ENCODE peak calls at places on chromosomes 7 and 10, in four cellular contexts. J is kidney epithelial cell, R is left ventricle myocardium inferior, B is cardiac muscle cell. M is an unnamed sample.

GRCh38 chr7:138978541-138979184 is 2.5 kb downstream of the KIAA1549 start:
- DNase-seq in J (no peak), R (no peak), B (peak), M (no peak)

GRCh38 chr7:21125297-21125696 is 302.6 kb upstream of the SP4 start:
- DNase-seq in J (no peak), R (no peak), B (no peak), M (no peak)

GRCh38 chr7:40604601-40605438 is 470.0 kb downstream of the SUGCT start:
- DNase-seq in J (peak), R (peak), B (peak), M (peak)

GRCh38 chr10:45179716-45180115 is 135.7 kb downstream of the OR13A1 start:
- DNase-seq in J (no peak), R (no peak), B (no peak), M (peak)

GRCh38 chr10:119238577-119238976 is 31.2 kb downstream of the GRK5 start:
- DNase-seq in J (no peak), R (no peak), B (no peak), M (peak)

GRCh38 chr7:5679741-5680473 is 101.6 kb downstream of the RNF216 start:
- DNase-seq in J (no peak), R (peak), B (no peak), M (no peak)

GRCh38 chr7:91771394-91771793 is 109.1 kb downstream of the MTERF1 start:
- DNase-seq in J (no peak), R (no peak), B (no peak), M (peak)

GRCh38 chr7:30116771-30117170 is 18.0 kb upstream of the MTURN start:
- DNase-seq in J (no peak), R (no peak), B (no peak), M (peak)

GRCh38 chr10:47165711-47166404 is 134.1 kb upstream of the GDF10 start:
- DNase-seq in J (no peak), R (peak), B (no peak), M (peak)

GRCh38 chr10:113169853-113170455 is 219.9 kb downstream of the TCF7L2 start:
- DNase-seq in J (no peak), R (no peak), B (no peak), M (no peak)

GRCh38 chr10:94066411-94066810 is 72.7 kb downstream of the PLCE1 start:
- DNase-seq in J (no peak), R (no peak), B (peak), M (peak)

GRCh38 chr10:131980757-131981428 is 830 bp downstream of the BNIP3 start:
- DNase-seq in J (no peak), R (no peak), B (peak), M (peak)

GRCh38 chr7:12873596-12873995 is 186.2 kb downstream of the ARL4A start:
- DNase-seq in J (no peak), R (no peak), B (no peak), M (no peak)

GRCh38 chr7:22001345-22002004 is 55.8 kb upstream of the CDCA7L start:
- DNase-seq in J (peak), R (no peak), B (peak), M (peak)

GRCh38 chr10:56449770-56450169 is 88.7 kb upstream of the ZWINT start:
- DNase-seq in J (no peak), R (no peak), B (peak), M (no peak)

GRCh38 chr7:121401896-121402295 is 5.8 kb upstream of the FAM3C start:
- DNase-seq in J (no peak), R (no peak), B (no peak), M (no peak)

GRCh38 chr10:16779375-16779774 is 37.8 kb downstream of the RSU1 start:
- DNase-seq in J (no peak), R (no peak), B (no peak), M (no peak)

GRCh38 chr10:48880016-48880705 is 59.5 kb downstream of the LRRC18 start:
- DNase-seq in J (no peak), R (no peak), B (no peak), M (no peak)

GRCh38 chr10:116053910-116054309 is 219.1 kb downstream of the GFRA1 start:
- DNase-seq in J (no peak), R (no peak), B (no peak), M (no peak)

GRCh38 chr10:12541446-12542067 is 192.2 kb downstream of the CAMK1D start:
- DNase-seq in J (no peak), R (no peak), B (no peak), M (no peak)

GRCh38 chr10:6058677-6059475 is 3.3 kb downstream of the IL2RA start:
- DNase-seq in J (no peak), R (no peak), B (no peak), M (no peak)

GRCh38 chr10:28278842-28279241 is 24.0 kb downstream of the MPP7 start:
- DNase-seq in J (no peak), R (no peak), B (no peak), M (no peak)

GRCh38 chr7:11604505-11604904 is 227.5 kb downstream of the THSD7A start:
- DNase-seq in J (no peak), R (no peak), B (no peak), M (no peak)

GRCh38 chr10:126243976-126244375 is 144.3 kb downstream of the ADAM12 start:
- DNase-seq in J (peak), R (no peak), B (no peak), M (peak)

GRCh38 chr10:68600041-68600778 is 40.1 kb downstream of the TET1 start:
- DNase-seq in J (peak), R (peak), B (peak), M (peak)

GRCh38 chr10:106711313-106711906 is 453.1 kb downstream of the SORCS1 start:
- DNase-seq in J (no peak), R (peak), B (peak), M (peak)

GRCh38 chr10:113283189-113283588 is 269.7 kb upstream of the HABP2 start:
- DNase-seq in J (no peak), R (no peak), B (no peak), M (no peak)

GRCh38 chr7:73802459-73802858 is 28.3 kb upstream of the CLDN4 start:
- DNase-seq in J (no peak), R (no peak), B (no peak), M (no peak)

GRCh38 chr10:24214762-24215161 is 5.8 kb downstream of the KIAA1217 start:
- DNase-seq in J (no peak), R (no peak), B (peak), M (no peak)

GRCh38 chr10:124949543-124949942 is 7.6 kb downstream of the ZRANB1 start:
- DNase-seq in J (no peak), R (no peak), B (no peak), M (peak)

GRCh38 chr10:100349087-100349486 is 2.1 kb downstream of the SCD start:
- DNase-seq in J (no peak), R (no peak), B (peak), M (no peak)

GRCh38 chr10:100353770-100354485 is 6.9 kb downstream of the SCD start:
- DNase-seq in J (no peak), R (no peak), B (no peak), M (no peak)

GRCh38 chr10:100349672-100350071 is 2.6 kb downstream of the SCD start:
- DNase-seq in J (no peak), R (no peak), B (no peak), M (no peak)

GRCh38 chr10:100348389-100348927 is 1.4 kb downstream of the SCD start:
- DNase-seq in J (no peak), R (no peak), B (no peak), M (no peak)

GRCh38 chr10:100350914-100351485 is 4.0 kb downstream of the SCD start:
- DNase-seq in J (no peak), R (no peak), B (no peak), M (no peak)
- H3K4me3 ChIP-seq in J (no peak), R (no peak), B (peak), M (peak)

GRCh38 chr10:104576611-104577010 is 64.5 kb upstream of the SORCS3 start:
- DNase-seq in J (no peak), R (no peak), B (no peak), M (no peak)

GRCh38 chr10:104577171-104577570 is 63.9 kb upstream of the SORCS3 start:
- DNase-seq in J (no peak), R (no peak), B (no peak), M (no peak)

GRCh38 chr10:104580321-104580720 is 60.8 kb upstream of the SORCS3 start:
- DNase-seq in J (no peak), R (no peak), B (no peak), M (peak)

GRCh38 chr10:104580774-104581675 is 60.1 kb upstream of the SORCS3 start:
- DNase-seq in J (no peak), R (peak), B (peak), M (peak)

DNA sequence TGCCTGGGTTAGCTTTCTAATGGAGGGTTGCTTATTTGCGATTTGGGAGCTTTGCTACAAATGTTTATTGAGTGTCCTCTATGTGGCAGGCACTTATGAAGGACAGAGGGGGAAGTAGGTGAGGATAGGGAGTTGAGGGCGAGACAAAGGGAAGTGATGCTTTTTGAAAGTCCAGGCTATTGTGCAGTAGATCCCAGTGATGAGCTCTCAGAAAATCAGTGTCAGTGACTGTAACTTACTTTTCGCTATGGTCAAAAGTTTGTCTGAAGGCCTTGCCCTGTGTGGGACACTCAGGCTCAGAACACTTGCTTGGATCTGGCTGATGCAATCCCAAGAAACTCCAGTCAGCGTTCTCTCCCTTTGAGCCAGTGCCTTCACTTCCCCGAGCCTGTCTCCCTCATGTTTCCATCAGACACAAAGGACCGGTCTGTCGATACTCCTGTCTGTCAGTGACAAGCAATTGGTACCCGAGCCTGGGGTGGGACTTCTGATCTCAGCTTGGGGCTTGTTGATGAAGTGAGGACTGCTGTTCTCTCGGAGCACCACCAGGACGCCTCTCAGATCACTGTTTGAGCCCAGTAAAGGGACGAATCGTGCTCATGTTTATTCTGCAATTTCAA is 63.1 kb upstream of the SORCS3 start:
- DNase-seq in J (no peak), R (no peak), B (no peak), M (no peak)
- TF ChIP-seq CTCF in J (no peak), R (no peak), B (peak), M (no peak)

GRCh38 chr7:32069251-32069650 is 956 bp downstream of the PDE1C start:
- DNase-seq in J (no peak), R (no peak), B (no peak), M (no peak)

GRCh38 chr7:32068411-32068905 is 1.7 kb downstream of the PDE1C start:
- DNase-seq in J (no peak), R (no peak), B (no peak), M (no peak)

GRCh38 chr7:32071466-32072091 is 1.4 kb upstream of the PDE1C start:
- DNase-seq in J (no peak), R (no peak), B (no peak), M (no peak)

GRCh38 chr7:32070406-32071360 is at the start of gene PDE1C:
- DNase-seq in J (no peak), R (peak), B (peak), M (no peak)

DNA sequence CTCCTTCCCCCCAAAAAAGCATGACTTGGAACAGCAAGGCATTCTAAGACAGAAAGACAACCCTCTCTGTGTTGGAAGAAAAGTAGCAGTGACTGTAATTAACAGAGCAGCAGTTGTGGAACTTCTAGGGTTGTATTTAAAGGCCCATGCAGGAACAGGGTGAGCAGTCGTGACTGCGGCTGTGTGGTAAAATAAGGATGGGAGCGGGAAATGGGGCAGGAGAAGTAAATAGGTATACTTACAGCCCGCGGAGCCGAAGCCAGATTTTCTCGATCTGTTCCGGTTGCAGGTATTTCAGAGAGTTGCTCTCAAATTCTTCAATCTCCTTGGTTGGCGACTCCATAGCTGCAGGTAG is 179 bp downstream of the PDE1C start:
- DNase-seq in J (no peak), R (no peak), B (no peak), M (no peak)
- H3K4me3 ChIP-seq in J (peak), R (peak), B (peak), M (no peak)

GRCh38 chr10:102394079-102394800 is 1.3 kb upstream of the NFKB2 start:
- DNase-seq in J (no peak), R (peak), B (peak), M (peak)
- TF ChIP-seq CTCF in J (peak), R (peak), B (no peak), M (no peak)

DNA sequence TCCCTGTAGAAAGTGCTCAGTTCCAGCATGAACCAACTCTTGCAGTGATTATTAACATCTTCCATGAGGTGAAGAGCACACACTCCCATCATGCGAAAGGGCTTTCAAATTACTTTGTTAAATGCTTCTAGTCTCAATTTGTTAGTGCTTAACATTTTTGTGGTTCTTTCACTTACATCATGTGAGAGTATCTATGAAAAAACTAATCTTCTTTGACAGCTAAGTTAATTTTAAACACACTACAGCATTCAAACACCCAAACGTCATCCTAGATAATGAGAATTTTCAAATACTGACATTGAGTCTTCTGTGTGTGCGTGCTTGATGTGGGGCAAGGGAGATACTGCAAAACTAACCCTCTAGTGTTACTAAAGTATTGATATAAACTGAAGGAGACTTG is 84.8 kb downstream of the ETV1 start:
- DNase-seq in J (peak), R (no peak), B (no peak), M (peak)
- H3K4me3 ChIP-seq in J (no peak), R (no peak), B (no peak), M (no peak)

DNA sequence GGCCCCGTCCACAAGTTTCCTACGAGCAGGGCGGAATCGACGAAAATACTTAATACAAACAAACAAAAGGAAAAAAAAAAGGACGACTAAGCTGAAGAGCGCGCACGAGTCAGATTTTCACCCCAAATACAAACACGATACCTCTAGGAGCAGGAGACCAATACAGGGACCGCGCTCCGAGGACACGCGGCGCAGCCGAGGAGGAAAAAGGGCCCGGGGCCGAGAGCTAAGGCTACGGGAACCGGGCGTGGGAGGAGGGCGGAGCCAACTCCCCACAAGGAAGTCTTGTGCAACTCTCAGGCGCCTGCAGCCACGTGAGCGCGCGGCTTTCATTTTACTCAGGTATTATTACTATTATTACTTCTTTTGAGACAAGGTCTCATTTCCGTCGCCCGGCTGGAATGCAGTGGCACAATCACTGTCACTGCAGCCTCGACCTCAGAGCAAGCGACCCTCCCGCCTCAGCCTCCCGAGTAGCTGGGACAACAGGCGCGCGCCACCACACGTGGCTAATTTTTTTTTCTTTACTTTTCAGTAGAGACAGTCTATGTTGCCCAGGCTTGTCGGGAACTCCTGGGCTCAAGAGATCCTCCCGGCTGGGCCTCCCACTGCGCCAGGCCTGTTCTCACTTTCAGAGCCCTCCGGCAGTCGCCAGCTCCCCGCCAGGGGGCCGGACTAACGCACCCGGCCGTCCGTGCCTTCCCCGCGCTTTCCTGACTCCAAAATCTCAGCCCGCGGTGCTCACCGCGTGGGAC is 1.2 kb downstream of the HNRNPF start:
- DNase-seq in J (peak), R (peak), B (peak), M (peak)
- TF ChIP-seq CTCF in J (peak), R (peak), B (peak), M (peak)

GRCh38 chr10:129877773-129878371 is 86.2 kb downstream of the EBF3 start:
- DNase-seq in J (no peak), R (no peak), B (peak), M (peak)
- H3K4me3 ChIP-seq in J (no peak), R (no peak), B (no peak), M (no peak)